ENCODE peak calls at places on chromosomes 13 and 19, in ten cellular contexts. H is HCT116, U is lower leg skin, B is IMR-90, N is heart left ventricle, C is A549, I is adrenal gland, Y is ovary, K is tibial nerve, G is GM12878. Q is an unnamed sample.

GRCh38 chr13:93183302-93183701 is 43.3 kb upstream of the GPC6 start:
- DNase-seq in U (no peak), N (no peak), Y (no peak), K (no peak), I (no peak), G (no peak), H (no peak), C (no peak), B (no peak), Q (no peak)

GRCh38 chr13:60335531-60335930 is 61.5 kb upstream of the TDRD3 start:
- DNase-seq in Y (no peak), B (peak), K (no peak), C (peak), H (no peak), I (no peak), U (no peak), G (no peak), N (no peak), Q (peak)

GRCh38 chr19:18502633-18503294 is 19.1 kb downstream of the ELL start:
- DNase-seq in I (peak), C (no peak), G (no peak), B (no peak), Y (no peak), K (no peak), H (no peak), U (no peak), N (peak), Q (no peak)

GRCh38 chr19:39845621-39846175 is 481 bp downstream of the FBL start:
- DNase-seq in B (no peak), Y (peak), U (no peak), H (no peak), I (no peak), C (no peak), K (no peak), G (no peak), N (no peak), Q (peak)

GRCh38 chr13:51619614-51620013 is 35.4 kb downstream of the WDFY2 start:
- DNase-seq in H (no peak), N (no peak), G (no peak), B (peak), Y (no peak), U (no peak), C (no peak), I (no peak), K (no peak), Q (no peak)

GRCh38 chr13:25132984-25133383 is 37.0 kb downstream of the PABPC3 start:
- DNase-seq in B (no peak), G (no peak), I (no peak), Y (no peak), U (no peak), C (no peak), K (peak), H (no peak), N (no peak), Q (no peak)

GRCh38 chr13:60268203-60268555 is 104.5 kb upstream of the DIAPH3 start:
- DNase-seq in C (no peak), Y (no peak), K (no peak), B (no peak), N (no peak), G (no peak), I (no peak), H (no peak), U (no peak), Q (no peak)

GRCh38 chr13:102591988-102592781 is 4.6 kb upstream of the TPP2 start:
- DNase-seq in N (peak), K (peak), B (peak), I (peak), U (peak), Y (peak), G (peak), H (peak), C (peak), Q (peak)

GRCh38 chr13:114032121-114032799 is 58.4 kb upstream of the C13orf46 start:
- DNase-seq in K (no peak), U (no peak), G (no peak), I (no peak), C (no peak), N (no peak), B (peak), H (no peak), Y (peak), Q (no peak)

GRCh38 chr13:46165485-46166220 is 16.3 kb downstream of the LCP1 start:
- DNase-seq in B (no peak), C (no peak), Y (no peak), G (peak), N (no peak), U (no peak), I (no peak), K (no peak), H (no peak), Q (no peak)

GRCh38 chr13:27043013-27043412 is 128.6 kb downstream of the USP12 start:
- DNase-seq in K (peak), U (no peak), N (no peak), B (peak), G (no peak), H (peak), Y (no peak), C (peak), I (peak), Q (peak)

GRCh38 chr13:22143671-22144070 is 472.8 kb downstream of the FGF9 start:
- DNase-seq in K (no peak), H (no peak), Y (no peak), B (no peak), N (no peak), I (no peak), G (no peak), C (no peak), U (no peak), Q (no peak)

GRCh38 chr13:111328111-111328802 is 7.8 kb downstream of the TEX29 start:
- DNase-seq in C (no peak), G (no peak), B (no peak), H (no peak), N (no peak), I (no peak), U (peak), K (no peak), Y (no peak), Q (no peak)

GRCh38 chr19:40623403-40624239 is 22.5 kb downstream of the LTBP4 start:
- DNase-seq in B (peak), U (no peak), N (peak), H (peak), I (no peak), C (peak), Y (no peak), G (no peak), K (no peak), Q (peak)

GRCh38 chr13:71609271-71609670 is 257.7 kb downstream of the DACH1 start:
- DNase-seq in I (no peak), U (no peak), C (no peak), N (no peak), G (no peak), B (peak), Y (no peak), K (no peak), H (no peak), Q (no peak)

GRCh38 chr13:110454956-110455355 is 106.6 kb downstream of the RAB20 start:
- DNase-seq in K (no peak), C (no peak), B (no peak), N (no peak), G (no peak), I (no peak), Y (no peak), U (no peak), H (no peak), Q (no peak)

GRCh38 chr19:55592391-55593090 is 6.8 kb downstream of the FIZ1 start:
- DNase-seq in G (no peak), N (no peak), U (no peak), K (no peak), H (no peak), B (no peak), C (no peak), Y (no peak), I (no peak), Q (no peak)

GRCh38 chr19:58346961-58347929 is 6.0 kb downstream of the A1BG start:
- DNase-seq in I (peak), Y (no peak), N (peak), C (peak), U (no peak), G (no peak), K (peak), B (peak), H (no peak), Q (no peak)

GRCh38 chr13:98428256-98428966 is 148.5 kb downstream of the STK24 start:
- DNase-seq in N (no peak), I (no peak), Y (no peak), K (no peak), U (no peak), G (no peak), H (no peak), C (no peak), B (peak), Q (no peak)

GRCh38 chr19:21474671-21475181 is 30.7 kb upstream of the ZNF429 start:
- DNase-seq in G (no peak), B (peak), C (no peak), Y (peak), I (peak), N (peak), H (no peak), U (peak), K (peak), Q (peak)

GRCh38 chr19:5603626-5604025 is 18.9 kb downstream of the SAFB2 start:
- DNase-seq in H (no peak), N (no peak), U (no peak), I (peak), C (no peak), B (no peak), K (no peak), G (no peak), Y (no peak), Q (no peak)

GRCh38 chr13:85659493-85659892 is 139.7 kb downstream of the SLITRK6 start:
- DNase-seq in K (no peak), G (no peak), H (no peak), I (no peak), B (peak), Y (no peak), U (no peak), N (no peak), C (no peak), Q (no peak)

GRCh38 chr13:51033431-51034185 is 77.5 kb downstream of the C13orf42 start:
- DNase-seq in I (no peak), H (no peak), U (no peak), C (no peak), K (no peak), G (no peak), N (no peak), Y (no peak), B (no peak), Q (no peak)

GRCh38 chr19:35389192-35389861 is 18.5 kb downstream of the GPR42 start:
- DNase-seq in Y (no peak), I (no peak), H (no peak), C (no peak), B (no peak), N (no peak), K (no peak), U (peak), G (no peak), Q (peak)

GRCh38 chr19:35220315-35220921 is 8.1 kb downstream of the FAM187B start:
- DNase-seq in Y (no peak), K (no peak), H (no peak), B (no peak), C (no peak), N (no peak), I (no peak), U (peak), G (no peak), Q (peak)

GRCh38 chr19:2363419-2363818 is 3.4 kb downstream of the TMPRSS9 start:
- DNase-seq in N (no peak), I (no peak), H (no peak), Y (no peak), U (no peak), C (no peak), B (no peak), G (no peak), K (no peak), Q (no peak)

GRCh38 chr13:39105110-39105509 is 66.9 kb downstream of the NHLRC3 start:
- DNase-seq in G (no peak), B (no peak), N (no peak), C (no peak), I (peak), K (no peak), Y (no peak), H (no peak), U (no peak), Q (no peak)

GRCh38 chr19:4097501-4097900 is 26.4 kb downstream of the MAP2K2 start:
- DNase-seq in I (peak), H (no peak), N (no peak), G (no peak), B (no peak), U (no peak), K (peak), C (no peak), Y (no peak), Q (no peak)

GRCh38 chr19:15303105-15303780 is 29.1 kb downstream of the BRD4 start:
- DNase-seq in C (no peak), G (no peak), N (no peak), I (no peak), U (no peak), Y (no peak), H (no peak), B (peak), K (no peak), Q (no peak)

GRCh38 chr13:94706101-94706853 is 6.1 kb downstream of the SOX21 start:
- DNase-seq in H (no peak), B (no peak), U (no peak), C (no peak), Y (no peak), K (no peak), I (no peak), G (no peak), N (no peak), Q (no peak)

GRCh38 chr13:39767791-39768564 is 112.5 kb downstream of the COG6 start:
- DNase-seq in U (no peak), B (no peak), I (no peak), N (no peak), G (no peak), C (no peak), H (no peak), K (no peak), Y (no peak), Q (no peak)

GRCh38 chr19:5186293-5187050 is 154.1 kb downstream of the PTPRS start:
- DNase-seq in Y (no peak), B (peak), K (no peak), C (peak), G (no peak), I (no peak), N (no peak), U (no peak), H (no peak), Q (no peak)

GRCh38 chr19:29831041-29831548 is 19.3 kb downstream of the CCNE1 start:
- DNase-seq in H (peak), N (no peak), G (no peak), K (no peak), U (no peak), C (peak), I (no peak), B (no peak), Y (no peak), Q (no peak)

GRCh38 chr19:38528931-38529330 is 88.8 kb downstream of the MAP4K1 start:
- DNase-seq in C (no peak), G (no peak), Y (no peak), H (no peak), B (no peak), N (no peak), U (no peak), I (no peak), K (no peak), Q (no peak)

GRCh38 chr19:17170538-17171297 is 44.4 kb upstream of the USE1 start:
- DNase-seq in K (no peak), C (no peak), I (peak), H (no peak), N (no peak), U (no peak), G (no peak), B (no peak), Y (no peak), Q (no peak)

GRCh38 chr13:75762967-75763366 is 126.8 kb downstream of the LMO7 start:
- DNase-seq in I (no peak), C (no peak), U (no peak), Y (no peak), N (no peak), B (no peak), G (peak), H (no peak), K (no peak), Q (no peak)

GRCh38 chr13:75760182-75760981 is 124.3 kb downstream of the LMO7 start:
- DNase-seq in G (no peak), B (peak), H (peak), U (no peak), N (no peak), I (no peak), K (no peak), C (peak), Y (no peak), Q (no peak)

GRCh38 chr13:75759531-75759930 is 123.4 kb downstream of the LMO7 start:
- DNase-seq in Y (no peak), H (no peak), K (no peak), G (no peak), N (no peak), U (no peak), C (no peak), B (no peak), I (no peak), Q (no peak)

GRCh38 chr13:75762066-75762937 is 126.2 kb downstream of the LMO7 start:
- DNase-seq in I (no peak), K (no peak), G (peak), H (no peak), Y (no peak), B (peak), U (no peak), C (peak), N (no peak), Q (no peak)

GRCh38 chr13:75761373-75761772 is 125.2 kb downstream of the LMO7 start:
- DNase-seq in G (peak), I (no peak), C (no peak), N (no peak), U (no peak), B (no peak), H (no peak), K (no peak), Y (no peak), Q (no peak)
- TF ChIP-seq POLR2A in G (no peak), I (no peak), C (no peak), N (no peak), U (no peak), B (no peak), H (no peak), K (no peak), Y (no peak), Q (no peak)

GRCh38 chr19:12782174-12782423 is 6.7 kb upstream of the HOOK2 start:
- DNase-seq in G (no peak), B (no peak), H (no peak), C (no peak), N (no peak), I (no peak), U (no peak), K (peak), Y (no peak), Q (no peak)
- TF ChIP-seq POLR2A in G (no peak), B (no peak), H (no peak), C (no peak), N (no peak), I (no peak), U (no peak), K (peak), Y (no peak), Q (peak)

DNA sequence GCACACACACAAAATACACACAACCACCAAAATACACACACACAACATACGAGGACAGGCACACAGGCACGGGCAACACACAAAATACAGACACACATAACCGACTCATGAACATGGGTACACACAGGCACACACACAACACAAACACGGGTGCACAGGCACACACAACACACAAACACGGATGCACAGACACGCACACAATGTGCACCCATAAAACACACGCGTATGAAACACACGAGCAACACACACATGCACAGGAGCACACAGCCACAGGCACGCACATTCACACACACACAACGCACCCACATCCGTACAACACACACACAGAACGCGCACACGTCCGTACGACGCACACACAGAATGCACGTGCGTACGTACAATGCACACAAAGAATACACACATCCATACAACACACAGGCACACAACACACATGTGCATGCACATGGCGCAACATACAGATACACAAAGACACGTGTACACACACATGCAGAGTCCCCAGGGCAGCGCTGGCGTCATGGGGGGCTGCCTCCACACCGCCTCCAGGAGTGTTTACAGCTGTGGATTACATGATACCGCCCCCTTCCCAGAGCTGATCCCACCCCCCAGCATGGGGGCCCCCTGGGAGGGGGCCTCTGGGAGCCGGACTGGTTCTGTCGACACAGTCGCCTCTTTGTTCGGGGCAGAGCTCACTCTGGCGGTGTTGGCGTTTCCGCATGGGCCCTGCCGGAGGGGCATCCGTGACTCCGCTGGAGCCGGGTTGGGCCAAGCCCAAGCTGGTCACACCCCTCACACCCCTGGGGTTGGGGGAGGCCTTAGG is 2.9 kb downstream of the SBNO2 start:
- DNase-seq in U (peak), K (no peak), N (no peak), I (no peak), Y (peak), C (no peak), B (no peak), G (no peak), H (no peak), Q (no peak)
- TF ChIP-seq POLR2A in U (no peak), K (no peak), N (no peak), I (no peak), Y (no peak), C (no peak), B (no peak), G (peak), H (no peak), Q (no peak)

GRCh38 chr13:97142452-97142851 is 79.7 kb upstream of the MBNL2 start:
- DNase-seq in N (peak), G (no peak), K (no peak), U (no peak), C (peak), B (no peak), H (peak), I (peak), Y (no peak), Q (no peak)
- TF ChIP-seq POLR2A in N (no peak), G (no peak), K (no peak), U (no peak), C (peak), B (no peak), H (peak), I (peak), Y (no peak), Q (no peak)

DNA sequence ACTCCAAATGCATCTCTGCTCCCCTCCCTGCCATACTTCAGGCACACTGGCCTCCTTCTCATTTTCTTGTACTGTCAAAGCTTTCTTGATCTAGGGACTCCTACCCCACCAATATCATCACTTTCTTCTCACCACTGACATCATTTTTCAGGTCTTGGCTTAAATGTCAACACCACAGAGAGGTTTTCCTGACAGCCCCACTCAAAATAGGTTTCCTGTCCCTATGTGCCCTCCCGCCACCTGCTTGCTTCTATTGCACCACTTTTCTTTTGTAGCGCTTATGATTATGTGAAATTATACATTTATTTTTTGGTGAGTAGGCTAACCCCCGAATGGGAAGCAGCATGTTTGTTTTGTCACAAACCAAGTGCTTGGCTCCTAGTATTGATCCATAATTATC is 164.6 kb downstream of the NDFIP2 start:
- DNase-seq in N (no peak), H (no peak), B (no peak), I (no peak), U (no peak), C (no peak), G (no peak), K (no peak), Y (no peak), Q (no peak)
- TF ChIP-seq POLR2A in N (no peak), H (no peak), B (no peak), I (no peak), U (no peak), C (no peak), G (no peak), K (no peak), Y (no peak), Q (no peak)

DNA sequence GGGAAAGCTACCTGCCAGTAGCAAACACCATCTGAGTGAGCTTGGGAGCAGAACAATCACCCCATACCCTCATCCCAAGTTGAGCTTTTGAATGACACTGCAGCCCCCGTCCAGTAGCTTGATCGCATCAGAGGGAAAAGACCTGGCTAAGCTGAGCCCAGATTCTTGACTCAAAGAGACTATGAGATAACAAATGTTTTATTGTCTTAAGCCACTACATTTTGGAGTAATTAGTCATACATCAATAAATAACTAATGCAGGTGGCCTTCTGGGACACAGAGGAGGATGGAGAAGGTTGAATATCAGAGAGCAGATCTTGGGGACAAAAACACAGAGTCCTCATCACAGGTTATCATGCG is 24.6 kb upstream of the IGSF23 start:
- DNase-seq in N (no peak), I (no peak), H (peak), C (no peak), B (no peak), Y (no peak), U (no peak), K (no peak), G (no peak), Q (no peak)
- TF ChIP-seq POLR2A in N (no peak), I (no peak), H (no peak), C (no peak), B (no peak), Y (no peak), U (no peak), K (no peak), G (no peak), Q (no peak)

GRCh38 chr19:42075616-42076374 is at the start of gene ZNF574:
- DNase-seq in U (peak), Y (peak), B (peak), N (peak), I (peak), C (peak), H (peak), K (peak), G (peak), Q (peak)
- TF ChIP-seq POLR2A in U (peak), Y (peak), B (peak), N (peak), I (peak), C (peak), H (peak), K (peak), G (peak), Q (peak)

GRCh38 chr19:45687599-45687998 is 4.2 kb downstream of the SNRPD2 start:
- DNase-seq in N (no peak), Y (no peak), I (no peak), G (no peak), C (no peak), B (no peak), H (no peak), K (no peak), U (no peak), Q (no peak)
- TF ChIP-seq POLR2A in N (no peak), Y (no peak), I (no peak), G (peak), C (no peak), B (no peak), H (no peak), K (no peak), U (no peak), Q (no peak)